ENCODE peak calls at places on chromosome 5, in four cellular contexts. N is fibroblast of lung, G is psoas muscle, V is AG10803. R is an unnamed sample.

GRCh38 chr5:100270323-100270771 is 264.8 kb upstream of the FAM174A start:
- DNase-seq in N (peak), G (no peak), V (no peak), R (peak)

GRCh38 chr5:31983851-31984250 is 190.3 kb downstream of the GOLPH3 start:
- DNase-seq in N (peak), G (no peak), V (peak), R (no peak)

GRCh38 chr5:124402144-124402581 is 344.3 kb downstream of the ZNF608 start:
- DNase-seq in N (peak), G (no peak), V (peak), R (peak)

GRCh38 chr5:61450880-61451279 is 118.8 kb downstream of the ZSWIM6 start:
- DNase-seq in N (peak), G (no peak), V (peak), R (peak)

GRCh38 chr5:78672154-78672553 is 23.6 kb upstream of the LHFPL2 start:
- DNase-seq in N (no peak), G (no peak), V (no peak), R (no peak)

GRCh38 chr5:18465833-18466681 is 831.8 kb downstream of the TAF11L14 start:
- DNase-seq in N (peak), G (no peak), V (peak), R (peak)

GRCh38 chr5:36369092-36369737 is 67.5 kb upstream of the RANBP3L start:
- DNase-seq in N (peak), G (no peak), V (peak), R (peak)

GRCh38 chr5:142145106-142145900 is 36.7 kb downstream of the NDFIP1 start:
- DNase-seq in N (peak), G (peak), V (peak), R (peak)

GRCh38 chr5:62692946-62693713 is 114.5 kb downstream of the LRRC70 start:
- DNase-seq in N (no peak), G (no peak), V (no peak), R (no peak)

GRCh38 chr5:64811050-64811640 is 42.4 kb downstream of the CWC27 start:
- DNase-seq in N (peak), G (no peak), V (peak), R (peak)

GRCh38 chr5:7540806-7541205 is 144.9 kb downstream of the ADCY2 start:
- DNase-seq in N (no peak), G (no peak), V (no peak), R (no peak)

GRCh38 chr5:116564756-116565593 is 9.6 kb downstream of the SEMA6A start:
- DNase-seq in N (no peak), G (no peak), V (no peak), R (no peak)

GRCh38 chr5:159290741-159291140 is 27.7 kb downstream of the UBLCP1 start:
- DNase-seq in N (peak), G (no peak), V (peak), R (no peak)

GRCh38 chr5:84487963-84488362 is 103.3 kb upstream of the EDIL3 start:
- DNase-seq in N (peak), G (no peak), V (peak), R (peak)

GRCh38 chr5:79878131-79878630 is 112.9 kb downstream of the MTX3 start:
- DNase-seq in N (no peak), G (no peak), V (no peak), R (no peak)

GRCh38 chr5:76746677-76747076 is 30.8 kb downstream of the F2R start:
- DNase-seq in N (no peak), G (no peak), V (no peak), R (no peak)

GRCh38 chr5:76742586-76742985 is 26.7 kb downstream of the F2R start:
- DNase-seq in N (peak), G (no peak), V (peak), R (peak)

DNA sequence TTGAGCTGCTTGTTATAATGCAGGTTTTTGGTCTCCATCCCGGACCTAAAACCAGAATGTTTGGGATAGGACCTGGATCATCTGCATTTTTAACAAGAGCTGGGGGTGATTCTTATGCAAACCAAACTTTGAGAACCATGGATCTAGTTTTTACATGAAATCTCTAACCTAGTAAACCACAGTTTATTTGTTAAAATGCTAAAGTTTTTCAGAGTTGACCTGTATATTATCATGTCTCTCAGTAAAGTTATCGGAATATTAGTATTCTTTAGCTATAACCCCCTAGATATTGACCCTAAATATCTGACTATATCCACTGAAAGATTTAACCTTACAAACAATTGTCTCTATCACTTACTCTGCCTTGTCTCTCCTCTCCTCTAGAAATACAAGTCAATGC is 28.7 kb downstream of the F2R start:
- DNase-seq in N (no peak), G (no peak), V (no peak), R (no peak)
- TF ChIP-seq CTCF in N (no peak), G (no peak), V (no peak), R (no peak)

GRCh38 chr5:133869675-133869978 is 98.8 kb downstream of the C5orf15 start:
- DNase-seq in N (no peak), G (peak), V (no peak), R (no peak)
- H3K4me3 ChIP-seq in N (no peak), G (peak), V (no peak), R (no peak)

GRCh38 chr5:76836585-76836984 is 13.2 kb upstream of the S100Z start:
- DNase-seq in N (peak), G (no peak), V (no peak), R (no peak)

GRCh38 chr5:76831108-76831447 is 12.2 kb downstream of the F2RL1 start:
- DNase-seq in N (peak), G (no peak), V (peak), R (peak)

GRCh38 chr5:76838481-76839261 is 11.1 kb upstream of the S100Z start:
- DNase-seq in N (peak), G (no peak), V (peak), R (peak)

GRCh38 chr5:76836181-76836580 is 13.6 kb upstream of the S100Z start:
- DNase-seq in N (peak), G (no peak), V (no peak), R (no peak)
- TF ChIP-seq CTCF in N (peak), G (no peak), V (no peak), R (peak)

DNA sequence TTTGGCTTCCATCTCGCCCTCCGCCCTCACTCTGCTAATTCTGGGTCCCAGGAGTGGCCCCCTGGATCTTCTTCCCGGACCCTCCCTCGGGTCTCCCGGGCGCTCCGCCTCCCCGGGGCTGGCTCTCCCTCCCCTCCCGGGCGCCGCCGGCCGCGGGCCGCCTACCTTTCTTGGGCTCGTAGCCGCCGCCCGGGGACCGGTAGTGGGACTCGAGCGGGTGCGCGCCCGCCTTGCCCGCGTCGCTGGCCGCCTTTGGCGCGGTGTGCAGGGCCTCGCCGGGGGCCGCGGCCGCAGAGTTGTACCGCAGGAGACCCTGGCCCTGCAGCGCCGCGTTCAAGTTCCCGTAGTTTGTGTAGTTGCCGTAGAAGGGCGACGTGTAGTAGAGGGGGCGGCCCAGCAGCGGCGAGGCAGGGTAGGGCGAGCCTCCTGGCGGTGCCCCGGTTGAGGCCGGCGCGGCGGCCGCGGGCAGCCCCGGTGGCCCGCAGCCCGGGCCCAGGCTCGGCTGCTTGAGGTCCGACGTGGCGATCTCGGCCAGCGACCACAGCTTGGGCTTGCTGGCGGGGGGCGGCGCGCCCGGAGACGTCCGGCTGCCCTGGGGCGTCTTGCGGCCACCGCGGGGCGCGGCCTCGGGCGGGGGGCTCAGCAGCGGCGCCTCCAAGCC is 3.2 kb downstream of the IRX2 start:
- DNase-seq in N (no peak), G (no peak), V (peak), R (no peak)
- H3K4me3 ChIP-seq in N (no peak), G (no peak), V (peak), R (peak)

DNA sequence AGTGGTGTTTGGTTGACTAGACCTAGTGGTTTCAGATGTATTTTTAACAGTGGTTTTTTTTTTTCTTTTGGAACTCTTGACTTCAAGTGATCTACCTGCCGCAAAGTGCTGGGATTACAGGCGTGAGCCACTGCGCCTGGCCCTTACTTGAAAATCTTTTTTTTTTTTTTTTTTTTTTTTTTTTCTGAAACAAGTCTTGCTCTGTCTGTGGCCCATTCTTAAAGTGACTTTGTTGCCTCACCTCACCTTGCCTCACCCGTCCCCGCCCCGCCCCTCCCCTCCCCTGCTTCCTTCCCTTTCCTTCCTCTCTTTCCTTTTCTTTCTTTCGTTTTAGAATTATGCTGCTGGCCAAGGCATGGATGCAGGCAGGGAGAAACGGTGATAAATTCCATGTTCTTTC is 26.0 kb downstream of the GPBP1 start:
- DNase-seq in N (no peak), G (no peak), V (no peak), R (no peak)
- TF ChIP-seq CTCF in N (no peak), G (no peak), V (no peak), R (no peak)

GRCh38 chr5:155827949-155828348 is 499.0 kb upstream of the SGCD start:
- DNase-seq in N (no peak), G (no peak), V (no peak), R (no peak)

GRCh38 chr5:155822177-155822576 is 504.8 kb upstream of the SGCD start:
- DNase-seq in N (no peak), G (no peak), V (no peak), R (no peak)

DNA sequence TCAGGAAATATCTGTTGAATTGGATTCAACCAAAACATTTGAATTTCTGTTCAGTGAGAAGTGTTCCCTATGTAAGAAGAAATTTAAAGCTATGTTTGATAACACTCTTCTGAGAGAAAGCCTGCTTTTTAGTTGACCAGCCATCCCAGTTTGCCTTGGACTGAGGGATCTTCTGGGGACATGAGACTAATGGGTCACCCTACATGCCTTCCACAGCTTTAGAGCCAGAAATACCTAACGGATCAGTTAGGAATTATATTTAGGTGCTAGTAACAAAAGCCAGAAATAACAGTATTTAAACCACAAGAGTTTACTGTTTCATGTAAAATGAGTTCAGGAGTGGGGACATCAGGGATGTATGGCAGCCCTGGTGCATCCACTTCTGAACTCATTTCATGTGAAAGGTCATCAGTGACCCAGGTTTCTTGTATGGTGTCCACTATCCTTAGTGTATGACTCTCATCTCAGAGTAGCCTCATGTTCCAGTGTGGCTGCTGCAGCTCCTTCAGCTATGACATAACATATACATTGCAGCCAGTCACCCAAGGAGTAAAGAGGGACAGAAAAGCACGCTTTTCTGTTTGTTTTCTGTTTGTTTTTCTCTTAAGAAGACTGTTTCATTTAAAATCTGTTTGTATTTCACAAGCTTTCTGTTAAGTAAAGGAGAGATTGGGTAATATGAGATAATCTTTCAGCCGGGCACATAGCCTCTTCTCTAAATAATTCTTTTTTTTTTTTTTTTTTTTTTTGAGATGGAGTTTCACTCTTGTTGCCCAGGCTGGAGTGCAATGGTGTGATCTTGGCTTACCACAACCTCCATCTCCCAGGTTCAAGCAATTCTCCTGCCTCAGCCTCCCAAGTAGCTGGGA is 499.8 kb upstream of the SGCD start:
- DNase-seq in N (no peak), G (no peak), V (peak), R (no peak)
- H3K4me3 ChIP-seq in N (no peak), G (no peak), V (no peak), R (no peak)